ENCODE peak calls at places on chromosomes 11 and 22, in nine cellular contexts. C is stimulated activated naive B cell treated with anti-CD40 and anti-IgM and Interleukin-4, amounts not matched to agents 10 μg/mL and 1 μg/mL and 100 μg/mL, for 72 hours; T is CD8-positive, alpha-beta T cell; P is right cardiac atrium; S is GM12878; Q is IMR-90; F is activated T-cell treated with anti-CD3 and anti-CD28 coated beads, Interleukin-2, amount 50 U/mL, for 4 hours; D is activated CD4-positive, CD25-positive, alpha-beta regulatory T cell treated with anti-CD3 and anti-CD28 coated beads, Interleukin-2, amount 50 U/mL, for 24 hours; E is heart left ventricle. H is an unnamed sample.

GRCh38 chr22:33871935-33872334 is 48.3 kb downstream of the LARGE1 start:
- ATAC-seq in C (peak; percentile 91), T (no peak), P (no peak), S (peak; percentile 61), Q (no peak), F (no peak), D (no peak), E (no peak), H (peak; percentile 64)

GRCh38 chr11:100578966-100579365 is 108.1 kb upstream of the ARHGAP42 start:
- ATAC-seq in C (no peak), T (no peak), P (no peak), S (no peak), Q (peak; percentile 67), F (no peak), D (no peak), E (no peak), H (no peak)

GRCh38 chr22:37318255-37319109 is 36.2 kb downstream of the CYTH4 start:
- ATAC-seq in C (no peak), T (no peak), P (no peak), S (no peak), Q (no peak), F (no peak), D (no peak), E (no peak), H (no peak)

GRCh38 chr11:83655996-83656395 is 369.8 kb upstream of the CCDC90B start:
- ATAC-seq in C (no peak), T (no peak), P (no peak), S (no peak), Q (no peak), F (no peak), D (no peak), E (no peak), H (no peak)

GRCh38 chr22:17563936-17564391 is 666 bp downstream of the SLC25A18 start:
- ATAC-seq in C (no peak), T (no peak), P (peak; percentile 36), S (no peak), Q (no peak), F (no peak), D (no peak), E (peak; percentile 15), H (no peak)

GRCh38 chr22:20964799-20965103 is 2.3 kb upstream of the AIFM3 start:
- ATAC-seq in C (no peak), T (no peak), P (no peak), S (no peak), Q (peak; percentile 57), F (no peak), D (no peak), E (no peak), H (peak; percentile 10)

GRCh38 chr11:122668562-122669090 is 13.1 kb downstream of the UBASH3B start:
- ATAC-seq in C (peak; percentile 46), T (peak; percentile 72), P (no peak), S (no peak), Q (peak; percentile 40), F (peak; percentile 78), D (peak; percentile 83), E (no peak), H (no peak)

GRCh38 chr11:30016588-30017363 is at the start of gene KCNA4:
- ATAC-seq in C (no peak), T (no peak), P (peak; percentile 94), S (no peak), Q (peak; percentile 37), F (no peak), D (no peak), E (peak; percentile 74), H (no peak)

GRCh38 chr11:79055866-79056632 is 384.8 kb downstream of the TENM4 start:
- ATAC-seq in C (no peak), T (no peak), P (peak; percentile 28), S (no peak), Q (no peak), F (no peak), D (no peak), E (no peak), H (no peak)

GRCh38 chr11:124676386-124676785 is 2.7 kb downstream of the SPA17 start:
- ATAC-seq in C (no peak), T (no peak), P (peak; percentile 75), S (no peak), Q (peak; percentile 48), F (no peak), D (no peak), E (no peak), H (no peak)

GRCh38 chr22:30704978-30705377 is 10.3 kb downstream of the OSBP2 start:
- ATAC-seq in C (no peak), T (no peak), P (no peak), S (no peak), Q (no peak), F (no peak), D (no peak), E (no peak), H (no peak)

GRCh38 chr11:128948583-128948982 is 5.9 kb upstream of the TP53AIP1 start:
- ATAC-seq in C (no peak), T (no peak), P (peak; percentile 44), S (peak; percentile 48), Q (no peak), F (no peak), D (no peak), E (no peak), H (no peak)

GRCh38 chr11:61962213-61963015 is 5.0 kb downstream of the FTH1 start:
- ATAC-seq in C (no peak), T (no peak), P (peak; percentile 0), S (no peak), Q (peak; percentile 2), F (no peak), D (no peak), E (no peak), H (no peak)

GRCh38 chr11:119181677-119182412 is 3.4 kb upstream of the NHERF4 start:
- ATAC-seq in C (no peak), T (no peak), P (peak; percentile 27), S (no peak), Q (no peak), F (no peak), D (no peak), E (no peak), H (no peak)

GRCh38 chr11:68581439-68581838 is 102.9 kb upstream of the GAL start:
- ATAC-seq in C (no peak), T (no peak), P (peak; percentile 75), S (no peak), Q (no peak), F (no peak), D (no peak), E (peak; percentile 76), H (no peak)

GRCh38 chr22:28894320-28894719 is 10.9 kb downstream of the ZNRF3 start:
- ATAC-seq in C (peak; percentile 47), T (no peak), P (peak; percentile 65), S (peak; percentile 29), Q (no peak), F (no peak), D (no peak), E (peak; percentile 65), H (no peak)

GRCh38 chr11:73530109-73530508 is 67.8 kb downstream of the FAM168A start:
- ATAC-seq in C (no peak), T (no peak), P (no peak), S (no peak), Q (no peak), F (no peak), D (no peak), E (no peak), H (no peak)